ENCODE peak calls at places on chromosome 9, in four cellular contexts. W is IMR-90, M is mesendoderm, I is H1. C is an unnamed sample.

GRCh38 chr9:113715086-113715485 is 161.0 kb upstream of the ZNF618 start:
- DNase-seq in W (peak; percentile 73), M (peak; percentile 59), I (no peak), C (peak; percentile 4)

GRCh38 chr9:97319380-97319779 is 11.9 kb downstream of the CCDC180 start:
- DNase-seq in W (no peak), M (no peak), I (no peak), C (no peak)

GRCh38 chr9:35712762-35713400 is 19.1 kb downstream of the TLN1 start:
- DNase-seq in W (no peak), M (no peak), I (no peak), C (peak; percentile 47)

GRCh38 chr9:125701351-125701750 is 5.7 kb downstream of the MAPKAP1 start:
- DNase-seq in W (peak; percentile 40), M (peak; percentile 90), I (no peak), C (peak; percentile 50)

GRCh38 chr9:137454145-137454505 is 5.0 kb downstream of the NSMF start:
- DNase-seq in W (no peak), M (peak; percentile 62), I (no peak), C (peak; percentile 80)

GRCh38 chr9:135797507-135798302 is 95.7 kb downstream of the KCNT1 start:
- DNase-seq in W (peak; percentile 31), M (peak; percentile 71), I (peak; percentile 33), C (peak; percentile 78)

GRCh38 chr9:23254404-23255184 is 571.4 kb downstream of the ELAVL2 start:
- DNase-seq in W (no peak), M (peak; percentile 56), I (no peak), C (peak; percentile 24)

GRCh38 chr9:96126321-96126881 is 175.6 kb downstream of the HSD17B3 start:
- DNase-seq in W (no peak), M (no peak), I (no peak), C (no peak)

GRCh38 chr9:134858051-134858841 is 22.4 kb upstream of the FCN2 start:
- DNase-seq in W (peak; percentile 38), M (no peak), I (no peak), C (peak; percentile 31)

GRCh38 chr9:95506692-95507455 is 9.9 kb downstream of the PTCH1 start:
- DNase-seq in W (peak; percentile 58), M (peak; percentile 81), I (no peak), C (peak; percentile 53)

GRCh38 chr9:100096378-100096916 is 2.4 kb downstream of the ERP44 start:
- DNase-seq in W (no peak), M (no peak), I (no peak), C (no peak)

GRCh38 chr9:86682240-86682639 is 265.1 kb downstream of the GAS1 start:
- DNase-seq in W (no peak), M (no peak), I (no peak), C (no peak)

GRCh38 chr9:137804908-137805356 is 72.7 kb upstream of the CACNA1B start:
- DNase-seq in W (peak; percentile 47), M (no peak), I (no peak), C (no peak)

GRCh38 chr9:68947842-68948569 is 65.9 kb downstream of the PRKACG start:
- DNase-seq in W (no peak), M (peak; percentile 65), I (no peak), C (no peak)

GRCh38 chr9:82558855-82559615 is 503.9 kb downstream of the RASEF start:
- DNase-seq in W (peak; percentile 75), M (no peak), I (no peak), C (no peak)

GRCh38 chr9:101848485-101848919 is 110.1 kb upstream of the GRIN3A start:
- DNase-seq in W (no peak), M (no peak), I (no peak), C (no peak)

GRCh38 chr9:105062222-105062850 is 134.4 kb upstream of the ABCA1 start:
- DNase-seq in W (no peak), M (no peak), I (no peak), C (no peak)

GRCh38 chr9:133139246-133140173 is 18.5 kb upstream of the RALGDS start:
- DNase-seq in W (no peak), M (no peak), I (no peak), C (no peak)

GRCh38 chr9:78781681-78782080 is 484.8 kb downstream of the PSAT1 start:
- DNase-seq in W (peak; percentile 30), M (no peak), I (no peak), C (no peak)

GRCh38 chr9:68844623-68845612 is 139.9 kb downstream of the PIP5K1B start:
- DNase-seq in W (peak; percentile 8), M (peak; percentile 65), I (no peak), C (peak; percentile 66)

GRCh38 chr9:117466111-117466510 is 51.3 kb upstream of the ASTN2 start:
- DNase-seq in W (no peak), M (no peak), I (no peak), C (no peak)

GRCh38 chr9:107755267-107755666 is 265.7 kb upstream of the KLF4 start:
- DNase-seq in W (peak; percentile 71), M (peak; percentile 75), I (no peak), C (no peak)

GRCh38 chr9:110255417-110256141 is 728 bp downstream of the TXN start:
- DNase-seq in W (peak; percentile 47), M (peak; percentile 66), I (no peak), C (peak; percentile 57)
- H4K5ac ChIP-seq in W (peak overlapping the region; percentile 16), M (no peak overlapping the region), I (no peak overlapping the region), C (no peak overlapping the region)

GRCh38 chr9:40884072-40884901 is 244.2 kb downstream of the FOXD4L6 start:
- DNase-seq in W (no peak), M (no peak), I (no peak), C (peak; percentile 24)
- H4K5ac ChIP-seq in W (no peak overlapping the region), M (no peak overlapping the region), I (no peak overlapping the region), C (no peak overlapping the region)

GRCh38 chr9:129586241-129586640 is 34.7 kb downstream of the C9orf50 start:
- DNase-seq in W (no peak), M (no peak), I (no peak), C (no peak)

GRCh38 chr9:129586647-129587046 is 34.3 kb downstream of the C9orf50 start:
- DNase-seq in W (no peak), M (no peak), I (no peak), C (no peak)

GRCh38 chr9:129585352-129585751 is 35.5 kb downstream of the C9orf50 start:
- DNase-seq in W (no peak), M (no peak), I (no peak), C (no peak)

GRCh38 chr9:129590466-129590865 is 30.4 kb downstream of the C9orf50 start:
- DNase-seq in W (no peak), M (no peak), I (no peak), C (no peak)

DNA sequence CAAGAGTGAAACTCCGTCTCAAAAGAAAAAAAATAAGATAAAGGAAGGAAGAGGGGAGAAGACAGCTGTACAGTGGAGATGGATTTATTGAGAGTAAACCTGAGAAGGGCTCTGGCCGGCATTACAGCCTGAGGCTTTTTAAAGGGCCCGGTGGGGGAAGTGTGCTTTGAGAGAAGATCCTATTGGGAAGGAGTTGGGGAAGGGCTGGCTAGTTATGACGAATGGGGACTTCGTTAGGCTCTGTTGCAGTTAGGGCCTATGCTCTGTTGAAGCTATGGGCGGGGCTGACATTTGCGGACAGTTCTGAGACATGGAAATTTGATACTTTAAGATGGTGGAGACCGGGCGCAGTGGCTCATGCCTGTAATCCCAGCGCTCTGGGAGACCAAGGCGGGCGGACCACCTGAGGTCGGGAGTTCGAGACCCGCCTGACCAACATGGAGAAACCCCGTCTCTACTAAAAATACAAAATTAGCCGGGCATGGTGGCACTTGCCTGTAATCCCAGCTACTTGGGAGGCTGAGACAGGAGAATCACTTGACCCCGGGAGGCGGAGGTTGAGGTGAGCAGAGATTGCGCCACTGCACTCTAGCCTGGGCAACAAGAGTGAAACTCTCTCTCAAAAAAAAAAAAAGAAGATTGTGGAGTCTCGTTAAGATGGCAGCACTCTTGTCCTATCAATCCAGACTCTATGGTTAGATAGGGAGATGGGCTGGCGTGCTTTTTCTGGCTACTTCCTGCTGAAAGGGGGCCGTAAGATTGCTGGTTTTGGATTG is 33.2 kb downstream of the C9orf50 start:
- DNase-seq in W (peak; percentile 61), M (peak; percentile 53), I (no peak), C (peak; percentile 70)
- H4K5ac ChIP-seq in W (no peak overlapping the region), M (no peak overlapping the region), I (no peak overlapping the region), C (no peak overlapping the region)

DNA sequence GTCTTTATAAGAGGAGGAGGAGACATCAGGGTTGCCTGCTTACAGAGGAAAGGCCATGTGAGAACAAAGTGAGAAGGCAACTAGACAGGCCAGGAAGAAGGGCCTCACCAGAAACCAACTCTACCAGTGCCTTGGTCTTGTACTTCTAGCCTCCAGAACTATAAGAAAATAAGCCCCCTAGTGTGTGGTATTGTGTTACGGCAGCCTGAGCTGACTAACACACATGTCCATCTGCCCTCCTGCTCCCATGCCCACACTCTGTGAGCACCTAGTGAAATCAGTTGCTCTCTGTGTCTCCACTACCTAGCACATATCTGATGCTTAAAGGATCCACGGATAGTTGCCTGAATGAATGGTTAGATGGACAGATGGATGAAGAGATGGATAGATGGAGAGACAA is 6.9 kb downstream of the AK3 start:
- DNase-seq in W (no peak), M (no peak), I (no peak), C (no peak)
- H4K5ac ChIP-seq in W (no peak overlapping the region), M (no peak overlapping the region), I (no peak overlapping the region), C (no peak overlapping the region)

GRCh38 chr9:92046676-92047075 is 68.5 kb downstream of the SPTLC1 start:
- DNase-seq in W (peak; percentile 8), M (no peak), I (no peak), C (no peak)

GRCh38 chr9:92042260-92042659 is 73.0 kb downstream of the SPTLC1 start:
- DNase-seq in W (no peak), M (no peak), I (no peak), C (no peak)

GRCh38 chr9:92044945-92045344 is 70.3 kb downstream of the SPTLC1 start:
- DNase-seq in W (no peak), M (no peak), I (no peak), C (no peak)

GRCh38 chr9:92047500-92047899 is 67.7 kb downstream of the SPTLC1 start:
- DNase-seq in W (no peak), M (no peak), I (no peak), C (no peak)

GRCh38 chr9:92043002-92043401 is 72.2 kb downstream of the SPTLC1 start:
- DNase-seq in W (no peak), M (no peak), I (no peak), C (no peak)
- H4K5ac ChIP-seq in W (no peak overlapping the region), M (no peak overlapping the region), I (no peak overlapping the region), C (no peak overlapping the region)

GRCh38 chr9:27712826-27713225 is 139.5 kb upstream of the C9orf72 start:
- DNase-seq in W (no peak), M (no peak), I (no peak), C (no peak)

GRCh38 chr9:27715651-27716050 is 142.4 kb upstream of the C9orf72 start:
- DNase-seq in W (no peak), M (peak; percentile 76), I (no peak), C (no peak)

GRCh38 chr9:27711241-27711640 is 138.0 kb upstream of the C9orf72 start:
- DNase-seq in W (no peak), M (no peak), I (no peak), C (no peak)

GRCh38 chr9:27717991-27718390 is 144.7 kb upstream of the C9orf72 start:
- DNase-seq in W (no peak), M (no peak), I (no peak), C (no peak)

GRCh38 chr9:27714388-27714787 is 141.1 kb upstream of the C9orf72 start:
- DNase-seq in W (no peak), M (peak; percentile 37), I (no peak), C (no peak)
- H4K5ac ChIP-seq in W (no peak overlapping the region), M (no peak overlapping the region), I (no peak overlapping the region), C (no peak overlapping the region)

C was measured in H9.